ENCODE peak calls at places on chromosomes 2 and 18, in nine cellular contexts. H, W, Q, O, U, G, N, J and K are unnamed samples. For H3K36me3, the result is how much of the 10 kb centered on the place peaks cover.

GRCh38 chr2:55014962-55015939 is 35.0 kb downstream of the RTN4 start:
- DNase-seq in H (peak), W (no peak), Q (peak), O (no peak), U (no peak), G (peak), N (peak), J (peak), K (no peak)

GRCh38 chr2:51697095-51697494 is 665.2 kb upstream of the NRXN1 start:
- DNase-seq in H (no peak), W (no peak), Q (no peak), O (no peak), U (no peak), G (peak), N (no peak), J (no peak), K (no peak)

GRCh38 chr2:27150639-27151230 is 1.9 kb downstream of the TCF23 start:
- DNase-seq in H (no peak), W (no peak), Q (peak), O (peak), U (no peak), G (no peak), N (no peak), J (no peak), K (no peak)

GRCh38 chr2:21317131-21317530 is 193.4 kb downstream of the TDRD15 start:
- DNase-seq in H (peak), W (peak), Q (peak), O (no peak), U (no peak), G (peak), N (peak), J (no peak), K (no peak)

GRCh38 chr18:9823805-9824473 is 61.8 kb upstream of the TXNDC2 start:
- DNase-seq in H (no peak), W (no peak), Q (no peak), O (no peak), U (no peak), G (no peak), N (no peak), J (no peak), K (no peak)

GRCh38 chr2:551621-552020 is 125.6 kb downstream of the TMEM18 start:
- DNase-seq in H (no peak), W (no peak), Q (no peak), O (no peak), U (no peak), G (no peak), N (no peak), J (no peak), K (no peak)

GRCh38 chr18:51153659-51154371 is 43.7 kb downstream of the MEX3C start:
- DNase-seq in H (no peak), W (no peak), Q (no peak), O (peak), U (no peak), G (no peak), N (no peak), J (peak), K (no peak)

GRCh38 chr2:129255610-129256313 is 723.7 kb upstream of the RAB6C start:
- DNase-seq in H (peak), W (no peak), Q (no peak), O (no peak), U (no peak), G (peak), N (no peak), J (no peak), K (no peak)

GRCh38 chr2:151733781-151734672 is at the start of gene NEB:
- DNase-seq in H (no peak), W (no peak), Q (no peak), O (no peak), U (no peak), G (no peak), N (no peak), J (no peak), K (no peak)

GRCh38 chr2:225274751-225275150 is 124.8 kb upstream of the NYAP2 start:
- DNase-seq in H (peak), W (no peak), Q (no peak), O (no peak), U (no peak), G (peak), N (peak), J (no peak), K (no peak)

GRCh38 chr2:59957539-59957938 is 595.9 kb downstream of the BCL11A start:
- DNase-seq in H (no peak), W (no peak), Q (no peak), O (no peak), U (no peak), G (no peak), N (no peak), J (no peak), K (no peak)

GRCh38 chr2:41409328-41409727 is 638.5 kb upstream of the PKDCC start:
- DNase-seq in H (no peak), W (no peak), Q (no peak), O (no peak), U (no peak), G (no peak), N (no peak), J (no peak), K (no peak)

GRCh38 chr2:41410011-41410410 is 637.8 kb upstream of the PKDCC start:
- DNase-seq in H (no peak), W (no peak), Q (no peak), O (no peak), U (no peak), G (no peak), N (no peak), J (no peak), K (no peak)

GRCh38 chr2:41413813-41414485 is 633.9 kb upstream of the PKDCC start:
- DNase-seq in H (no peak), W (no peak), Q (no peak), O (no peak), U (no peak), G (no peak), N (no peak), J (no peak), K (no peak)

GRCh38 chr2:41420219-41420618 is 627.6 kb upstream of the PKDCC start:
- DNase-seq in H (no peak), W (no peak), Q (no peak), O (no peak), U (no peak), G (no peak), N (no peak), J (no peak), K (no peak)

GRCh38 chr2:41414486-41415230 is 633.2 kb upstream of the PKDCC start:
- DNase-seq in H (peak), W (no peak), Q (no peak), O (no peak), U (no peak), G (peak), N (no peak), J (no peak), K (no peak)
- TF ChIP-seq CTCF in H (peak), W (peak), Q (peak), O (peak), U (no peak), G (peak), N (no peak), J (no peak), K (peak)

DNA sequence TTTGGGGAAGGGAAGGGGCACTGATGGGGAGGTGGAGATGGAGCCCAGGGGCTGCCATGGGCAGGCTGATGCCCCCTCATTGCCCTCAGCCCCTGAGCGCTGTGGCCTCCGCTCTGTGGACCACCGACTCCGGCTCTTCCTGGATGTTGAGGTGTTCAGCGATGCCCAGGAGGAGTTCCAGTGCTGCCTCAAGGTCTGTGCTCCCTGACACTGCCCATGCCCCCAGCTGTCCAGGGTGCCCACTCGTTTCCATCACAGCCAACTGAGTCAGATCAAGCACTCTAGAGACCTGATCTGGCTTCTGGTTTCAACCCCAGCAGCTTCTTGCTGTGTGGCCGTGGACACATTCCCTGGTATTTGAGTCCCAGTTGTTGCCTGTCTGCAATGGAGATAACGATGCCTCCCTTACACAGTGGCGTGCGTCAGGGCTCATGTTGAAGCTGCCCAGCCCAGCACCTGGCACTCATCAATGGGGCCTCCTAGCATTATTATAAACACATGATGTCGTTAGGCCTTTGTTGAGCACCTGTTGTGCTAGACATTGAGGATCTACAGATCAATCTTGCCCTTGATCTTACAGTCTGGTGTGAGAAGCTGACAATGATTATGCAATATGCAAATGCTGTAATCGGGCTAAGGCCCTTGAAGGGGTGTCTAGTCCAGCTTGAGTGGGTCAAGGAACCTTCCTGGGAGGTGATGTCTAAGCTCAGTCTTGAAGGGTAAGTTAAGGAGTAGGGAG is 14.4 kb downstream of the STK11IP start:
- DNase-seq in H (no peak), W (no peak), Q (no peak), O (peak), U (no peak), G (no peak), N (no peak), J (no peak), K (no peak)
- H3K36me3 ChIP-seq in H (under half), W (half or more), Q (under half), O (half or more), U (under half), G (under half), N (under half), J (under half), K (half or more)

DNA sequence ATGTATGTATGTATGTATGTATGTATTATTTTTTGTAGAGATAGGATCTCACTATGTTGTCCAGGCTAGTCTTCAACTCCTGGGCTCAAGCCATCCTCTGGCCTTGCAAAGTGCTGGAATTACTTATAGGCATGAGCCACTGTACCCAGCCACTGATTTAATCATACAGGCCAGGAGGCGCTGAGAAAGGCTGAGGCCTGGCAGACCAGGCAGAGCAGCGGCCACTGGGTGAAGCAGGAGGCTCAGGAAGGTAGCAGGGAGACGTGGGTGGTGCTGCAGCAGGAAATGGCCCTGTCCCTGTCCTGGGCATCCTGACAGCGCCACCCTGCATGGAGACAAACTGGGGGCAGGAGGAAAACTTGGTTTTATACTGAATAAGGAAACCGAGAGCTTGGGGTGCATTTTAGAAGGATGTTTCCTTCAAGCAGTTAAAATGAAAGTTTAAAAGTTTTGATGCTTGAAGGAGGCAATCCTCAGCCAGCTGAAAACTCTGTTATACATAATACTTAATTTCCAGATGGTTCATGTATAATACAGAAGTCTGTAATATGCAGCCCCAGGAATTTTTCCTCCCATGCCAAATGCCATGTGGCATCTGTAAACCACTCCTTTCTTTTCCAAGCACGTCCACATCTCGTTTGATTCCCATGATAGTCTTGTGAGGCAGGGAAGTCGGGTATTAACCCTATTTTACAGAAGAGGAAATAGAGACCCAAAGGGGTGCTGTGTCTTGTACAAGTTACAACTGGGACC is 182.4 kb downstream of the CELF4 start:
- DNase-seq in H (no peak), W (no peak), Q (no peak), O (no peak), U (no peak), G (no peak), N (no peak), J (no peak), K (peak)
- TF ChIP-seq CTCF in H (no peak), W (no peak), Q (no peak), O (no peak), U (no peak), G (no peak), N (no peak), J (no peak), K (no peak)

GRCh38 chr2:96835830-96836229 is 8.0 kb downstream of the ANKRD23 start:
- DNase-seq in H (no peak), W (no peak), Q (no peak), O (no peak), U (no peak), G (no peak), N (no peak), J (no peak), K (no peak)

GRCh38 chr2:96839288-96839874 is 4.4 kb downstream of the ANKRD23 start:
- DNase-seq in H (peak), W (peak), Q (no peak), O (peak), U (peak), G (no peak), N (peak), J (peak), K (peak)

GRCh38 chr2:96839875-96840850 is 3.7 kb downstream of the ANKRD23 start:
- DNase-seq in H (no peak), W (no peak), Q (no peak), O (no peak), U (no peak), G (no peak), N (no peak), J (no peak), K (no peak)

GRCh38 chr2:96837575-96837974 is 6.2 kb downstream of the ANKRD23 start:
- DNase-seq in H (no peak), W (no peak), Q (no peak), O (no peak), U (no peak), G (no peak), N (no peak), J (no peak), K (no peak)

DNA sequence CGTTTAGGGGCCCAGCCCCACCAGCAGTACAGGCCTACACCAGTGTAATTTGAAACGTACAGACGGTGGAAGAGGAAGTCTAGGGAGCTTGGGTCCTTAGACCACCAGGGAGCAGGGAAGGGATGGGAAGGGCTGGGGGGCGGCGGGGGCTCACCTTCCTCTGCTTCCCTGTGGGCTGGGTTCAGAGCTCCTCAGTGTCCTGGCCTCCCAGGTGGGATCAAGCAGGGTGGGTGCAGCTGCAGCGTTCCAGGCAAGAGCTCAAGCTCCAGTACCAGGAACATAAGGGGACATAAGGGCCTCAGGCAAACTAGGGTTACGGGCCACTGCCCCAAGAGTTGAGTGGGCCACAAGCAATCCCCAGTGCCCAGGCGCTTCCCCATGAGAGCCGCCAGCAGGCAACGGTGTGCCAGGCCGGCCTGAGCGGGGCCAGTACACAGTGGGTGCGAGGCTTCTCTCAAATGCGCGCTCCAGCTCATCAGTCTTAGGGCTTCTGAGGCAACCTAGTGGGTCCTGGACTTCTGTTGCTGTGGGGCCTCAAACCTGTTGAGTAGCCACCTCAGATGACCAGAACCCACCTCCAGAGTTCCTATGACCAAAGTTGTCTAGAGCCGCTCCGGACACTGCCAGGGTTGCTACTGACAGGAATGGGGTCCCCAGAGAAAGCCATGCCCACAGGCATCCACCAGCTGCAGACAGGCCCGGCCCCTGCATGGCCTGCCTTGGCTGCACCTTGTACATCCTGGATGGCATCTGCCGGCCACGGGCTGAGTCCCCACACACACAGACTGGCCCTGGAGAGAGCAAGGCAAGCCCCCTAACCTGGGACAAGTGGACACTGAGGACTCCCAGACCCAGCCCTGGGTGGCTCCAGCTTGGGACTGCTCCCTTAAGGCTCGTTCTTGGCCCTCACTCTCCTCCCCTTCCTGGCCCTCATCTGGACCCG is 5.2 kb downstream of the ANKRD23 start:
- DNase-seq in H (no peak), W (no peak), Q (no peak), O (no peak), U (no peak), G (no peak), N (no peak), J (no peak), K (no peak)
- H3K36me3 ChIP-seq in H (under half), W (under half), Q (under half), O (half or more), U (under half), G (under half), N (under half), J (under half), K (under half)

DNA sequence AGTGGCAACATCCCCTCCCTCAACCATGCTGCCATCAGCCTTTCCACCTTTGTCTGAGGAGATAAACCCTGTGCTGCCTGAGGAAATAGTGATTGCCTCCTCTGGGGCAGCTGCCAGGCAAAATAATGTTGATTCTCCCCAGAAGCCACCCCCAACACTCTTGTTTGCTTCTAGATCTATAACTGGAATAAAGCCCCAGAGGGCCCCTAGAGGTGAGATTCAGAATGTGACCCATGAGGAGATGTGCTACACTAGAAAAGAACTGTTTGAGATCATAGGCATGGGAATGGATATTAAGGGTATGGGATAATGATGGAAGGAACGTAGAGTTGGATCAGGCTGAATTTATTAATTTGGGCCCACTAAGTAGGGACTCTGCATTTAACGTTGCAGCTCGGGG is 116.3 kb upstream of the RMP24 start:
- DNase-seq in H (no peak), W (no peak), Q (no peak), O (no peak), U (no peak), G (no peak), N (no peak), J (no peak), K (no peak)
- TF ChIP-seq CTCF in H (no peak), W (no peak), Q (no peak), O (no peak), U (no peak), G (no peak), N (no peak), J (no peak), K (no peak)

GRCh38 chr2:174797792-174798276 is 33.6 kb upstream of the CHRNA1 start:
- DNase-seq in H (no peak), W (no peak), Q (no peak), O (no peak), U (no peak), G (no peak), N (no peak), J (no peak), K (no peak)

GRCh38 chr2:174796319-174796771 is 32.1 kb upstream of the CHRNA1 start:
- DNase-seq in H (no peak), W (no peak), Q (no peak), O (no peak), U (no peak), G (no peak), N (no peak), J (no peak), K (no peak)

GRCh38 chr2:174800436-174801195 is 36.3 kb upstream of the CHRNA1 start:
- DNase-seq in H (no peak), W (no peak), Q (no peak), O (no peak), U (no peak), G (no peak), N (no peak), J (no peak), K (no peak)

GRCh38 chr2:174802459-174802858 is 38.2 kb upstream of the CHRNA1 start:
- DNase-seq in H (no peak), W (no peak), Q (no peak), O (no peak), U (no peak), G (no peak), N (no peak), J (no peak), K (no peak)

GRCh38 chr2:174798801-174799200 is 34.5 kb upstream of the CHRNA1 start:
- DNase-seq in H (no peak), W (no peak), Q (no peak), O (no peak), U (no peak), G (no peak), N (no peak), J (no peak), K (no peak)
- H3K36me3 ChIP-seq in H (under half), W (under half), Q (under half), O (under half), U (under half), G (under half), N (under half), J (under half), K (under half)

GRCh38 chr2:130737592-130737991 is 8.7 kb downstream of the GPR148 start:
- DNase-seq in H (no peak), W (no peak), Q (no peak), O (no peak), U (no peak), G (no peak), N (no peak), J (no peak), K (peak)
- TF ChIP-seq CTCF in H (no peak), W (no peak), Q (no peak), O (no peak), U (no peak), G (no peak), N (no peak), J (no peak), K (no peak)

GRCh38 chr2:105394951-105395611 is 3.8 kb downstream of the FHL2 start:
- DNase-seq in H (no peak), W (no peak), Q (no peak), O (no peak), U (no peak), G (no peak), N (no peak), J (no peak), K (no peak)
- H3K36me3 ChIP-seq in H (under half), W (under half), Q (under half), O (under half), U (under half), G (under half), N (under half), J (under half), K (under half)